ENCODE peak calls at places on chromosomes 7 and 10, in six cellular contexts. One of them, this sample, is unnamed.

GRCh38 chr10:131983780-131984179 is 2.1 kb upstream of the BNIP3 start:
- DNase-seq in K562: no peak
- DNase-seq in GM12878: no peak
- DNase-seq in GM12891: no peak
- DNase-seq in HepG2: peak
- DNase-seq in H1: no peak
- DNase-seq in this sample: no peak

GRCh38 chr7:105011771-105012502 is 2.1 kb upstream of the KMT2E start:
- DNase-seq in GM12878: no peak
- DNase-seq in GM12891: no peak
- DNase-seq in HepG2: no peak
- DNase-seq in H1: no peak
- DNase-seq in K562: no peak
- DNase-seq in this sample: no peak

GRCh38 chr7:92916751-92917369 is 80.5 kb upstream of the CDK6 start:
- DNase-seq in GM12878: no peak
- DNase-seq in H1: no peak
- DNase-seq in GM12891: no peak
- DNase-seq in K562: no peak
- DNase-seq in HepG2: peak
- DNase-seq in this sample: no peak

GRCh38 chr7:33724201-33724600 is 181.1 kb upstream of the BMPER start:
- DNase-seq in GM12891: no peak
- DNase-seq in K562: no peak
- DNase-seq in GM12878: no peak
- DNase-seq in HepG2: no peak
- DNase-seq in H1: no peak
- DNase-seq in this sample: no peak

GRCh38 chr10:95525033-95525418 is 36.1 kb downstream of the SORBS1 start:
- DNase-seq in H1: no peak
- DNase-seq in GM12891: no peak
- DNase-seq in HepG2: no peak
- DNase-seq in GM12878: no peak
- DNase-seq in K562: no peak
- DNase-seq in this sample: no peak

GRCh38 chr7:75531359-75531821 is 39.3 kb downstream of the SPDYE5 start:
- DNase-seq in H1: peak
- DNase-seq in GM12891: no peak
- DNase-seq in GM12878: no peak
- DNase-seq in HepG2: peak
- DNase-seq in K562: peak
- DNase-seq in this sample: no peak

GRCh38 chr10:47257396-47258120 is 42.4 kb upstream of the GDF10 start:
- DNase-seq in HepG2: no peak
- DNase-seq in GM12891: no peak
- DNase-seq in GM12878: peak
- DNase-seq in H1: no peak
- DNase-seq in K562: no peak
- DNase-seq in this sample: no peak

GRCh38 chr7:127650842-127651555 is 995 bp upstream of the SND1 start:
- DNase-seq in GM12891: no peak
- DNase-seq in HepG2: no peak
- DNase-seq in K562: no peak
- DNase-seq in H1: no peak
- DNase-seq in GM12878: no peak
- DNase-seq in this sample: peak

GRCh38 chr7:106535234-106536026 is 125.5 kb downstream of the CCDC71L start:
- DNase-seq in GM12878: no peak
- DNase-seq in K562: no peak
- DNase-seq in H1: no peak
- DNase-seq in GM12891: no peak
- DNase-seq in HepG2: no peak
- DNase-seq in this sample: no peak

GRCh38 chr10:89182894-89183293 is 24.2 kb downstream of the CH25H start:
- DNase-seq in H1: no peak
- DNase-seq in HepG2: no peak
- DNase-seq in GM12878: no peak
- DNase-seq in K562: no peak
- DNase-seq in GM12891: no peak
- DNase-seq in this sample: no peak

GRCh38 chr7:42127232-42127622 is 109.8 kb downstream of the GLI3 start:
- DNase-seq in HepG2: no peak
- DNase-seq in H1: no peak
- DNase-seq in GM12878: no peak
- DNase-seq in GM12891: no peak
- DNase-seq in K562: no peak
- DNase-seq in this sample: no peak

GRCh38 chr7:154906201-154906600 is 96.7 kb downstream of the PAXIP1 start:
- DNase-seq in GM12891: no peak
- DNase-seq in H1: no peak
- DNase-seq in HepG2: no peak
- DNase-seq in GM12878: no peak
- DNase-seq in K562: no peak
- DNase-seq in this sample: no peak

GRCh38 chr7:138495485-138495884 is 35.4 kb downstream of the TRIM24 start:
- DNase-seq in GM12891: no peak
- DNase-seq in GM12878: no peak
- DNase-seq in K562: no peak
- DNase-seq in H1: no peak
- DNase-seq in HepG2: no peak
- DNase-seq in this sample: no peak

GRCh38 chr10:31774291-31774900 is 154.2 kb downstream of the ARHGAP12 start:
- DNase-seq in GM12878: no peak
- DNase-seq in GM12891: no peak
- DNase-seq in HepG2: no peak
- DNase-seq in H1: no peak
- DNase-seq in K562: no peak
- DNase-seq in this sample: no peak

GRCh38 chr10:118035358-118036031 is 11.2 kb downstream of the RAB11FIP2 start:
- DNase-seq in K562: no peak
- DNase-seq in HepG2: no peak
- DNase-seq in GM12891: no peak
- DNase-seq in H1: no peak
- DNase-seq in GM12878: no peak
- DNase-seq in this sample: no peak

GRCh38 chr7:18290223-18290622 is 205.3 kb upstream of the HDAC9 start:
- DNase-seq in H1: no peak
- DNase-seq in HepG2: no peak
- DNase-seq in GM12891: no peak
- DNase-seq in K562: no peak
- DNase-seq in GM12878: no peak
- DNase-seq in this sample: no peak

GRCh38 chr10:6050801-6051445 is 11.2 kb downstream of the IL2RA start:
- DNase-seq in HepG2: peak
- DNase-seq in K562: peak
- DNase-seq in GM12878: peak
- DNase-seq in H1: no peak
- DNase-seq in GM12891: peak
- DNase-seq in this sample: peak

GRCh38 chr10:88211230-88211629 is 347.8 kb downstream of the PTEN start:
- DNase-seq in GM12878: no peak
- DNase-seq in H1: no peak
- DNase-seq in HepG2: no peak
- DNase-seq in K562: no peak
- DNase-seq in GM12891: no peak
- DNase-seq in this sample: no peak

GRCh38 chr10:122999347-122999746 is 9.2 kb downstream of the IKZF5 start:
- DNase-seq in H1: no peak
- DNase-seq in GM12891: no peak
- DNase-seq in K562: no peak
- DNase-seq in GM12878: no peak
- DNase-seq in HepG2: no peak
- DNase-seq in this sample: no peak

GRCh38 chr10:98748298-98748697 is 301.6 kb upstream of the HPS1 start:
- DNase-seq in GM12891: peak
- DNase-seq in HepG2: peak
- DNase-seq in GM12878: no peak
- DNase-seq in K562: peak
- DNase-seq in H1: peak
- DNase-seq in this sample: no peak

GRCh38 chr7:26858735-26859134 is 5.7 kb downstream of the SKAP2 start:
- DNase-seq in GM12891: no peak
- DNase-seq in HepG2: no peak
- DNase-seq in H1: no peak
- DNase-seq in GM12878: no peak
- DNase-seq in K562: no peak
- DNase-seq in this sample: no peak

DNA sequence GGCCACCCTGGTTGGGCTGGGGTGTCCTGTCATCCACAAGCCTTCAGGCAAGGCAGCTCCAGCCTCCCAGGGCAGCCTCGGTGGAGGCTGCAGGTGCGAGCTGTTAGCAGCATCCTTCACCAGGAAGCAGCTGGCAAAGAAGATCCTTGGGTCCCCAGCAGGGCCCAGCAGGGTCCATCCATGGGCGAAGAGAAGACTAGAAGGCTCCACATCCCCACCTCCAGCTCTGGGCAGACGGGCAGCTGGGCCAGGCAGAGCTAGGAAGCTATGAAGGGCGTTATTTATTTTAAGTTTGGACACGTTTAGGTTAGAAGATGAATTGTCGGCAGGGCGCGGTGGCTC is 348.5 kb downstream of the TCERG1L start:
- DNase-seq in HepG2: no peak
- DNase-seq in GM12878: no peak
- DNase-seq in GM12891: no peak
- DNase-seq in H1: no peak
- DNase-seq in K562: no peak
- DNase-seq in this sample: no peak
- TF ChIP-seq POLR2A in HepG2: no peak
- TF ChIP-seq POLR2A in GM12878: no peak
- TF ChIP-seq POLR2A in GM12891: no peak
- TF ChIP-seq POLR2A in H1: no peak
- TF ChIP-seq POLR2A in K562: no peak
- TF ChIP-seq POLR2A in this sample: no peak

GRCh38 chr7:23276381-23276780 is 22.8 kb upstream of the MALSU1 start:
- DNase-seq in K562: no peak
- DNase-seq in GM12878: no peak
- DNase-seq in H1: peak
- DNase-seq in HepG2: peak
- DNase-seq in GM12891: no peak
- DNase-seq in this sample: no peak

GRCh38 chr7:23276947-23277346 is 22.2 kb upstream of the MALSU1 start:
- DNase-seq in GM12891: no peak
- DNase-seq in HepG2: no peak
- DNase-seq in K562: no peak
- DNase-seq in H1: no peak
- DNase-seq in GM12878: no peak
- DNase-seq in this sample: no peak

GRCh38 chr7:23272275-23272674 is 25.7 kb downstream of the GPNMB start:
- DNase-seq in K562: no peak
- DNase-seq in HepG2: no peak
- DNase-seq in GM12878: no peak
- DNase-seq in GM12891: no peak
- DNase-seq in H1: no peak
- DNase-seq in this sample: no peak

GRCh38 chr7:23275906-23276305 is 23.2 kb upstream of the MALSU1 start:
- DNase-seq in GM12891: no peak
- DNase-seq in H1: no peak
- DNase-seq in K562: no peak
- DNase-seq in HepG2: no peak
- DNase-seq in GM12878: no peak
- DNase-seq in this sample: no peak

DNA sequence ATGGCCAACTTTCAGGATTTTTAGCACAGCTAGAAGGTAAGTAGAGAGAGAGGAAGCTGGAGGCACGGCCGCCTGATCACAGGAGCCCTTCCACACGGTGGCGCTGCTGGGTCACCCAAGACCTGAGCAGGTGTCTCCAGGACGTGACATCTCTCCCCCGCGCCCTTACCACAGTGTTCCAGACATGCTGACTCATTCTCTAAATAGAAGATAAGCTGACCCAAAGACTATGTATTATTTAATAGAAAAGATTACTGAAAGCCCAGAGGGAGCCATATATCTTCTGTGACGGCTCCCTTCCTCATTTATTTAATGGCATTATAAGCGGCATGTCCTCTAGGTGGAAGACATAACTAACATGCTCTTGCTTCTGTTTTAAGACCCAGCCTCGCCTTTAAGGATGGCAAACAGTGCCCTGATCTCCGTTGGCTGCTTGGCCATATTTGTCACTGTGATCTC is 26.0 kb upstream of the MALSU1 start:
- DNase-seq in HepG2: peak
- DNase-seq in H1: peak
- DNase-seq in K562: peak
- DNase-seq in GM12891: peak
- DNase-seq in GM12878: peak
- DNase-seq in this sample: peak
- TF ChIP-seq POLR2AphosphoS5 in HepG2: no peak
- TF ChIP-seq POLR2AphosphoS5 in H1: no peak
- TF ChIP-seq POLR2AphosphoS5 in K562: peak
- TF ChIP-seq POLR2AphosphoS5 in GM12891: no peak
- TF ChIP-seq POLR2AphosphoS5 in GM12878: no peak
- TF ChIP-seq POLR2AphosphoS5 in this sample: no peak

GRCh38 chr7:2281556-2281955 is 32.7 kb downstream of the SNX8 start:
- DNase-seq in HepG2: no peak
- DNase-seq in GM12878: no peak
- DNase-seq in K562: no peak
- DNase-seq in GM12891: no peak
- DNase-seq in H1: no peak
- DNase-seq in this sample: no peak
- TF ChIP-seq TAF1 in HepG2: no peak
- TF ChIP-seq TAF1 in GM12878: no peak
- TF ChIP-seq TAF1 in K562: no peak
- TF ChIP-seq TAF1 in GM12891: no peak
- TF ChIP-seq TAF1 in H1: no peak
- TF ChIP-seq TAF1 in this sample: no peak

GRCh38 chr7:99560834-99561734 is 2.6 kb downstream of the ZNF655 start:
- DNase-seq in HepG2: no peak
- DNase-seq in K562: no peak
- DNase-seq in H1: no peak
- DNase-seq in GM12891: no peak
- DNase-seq in GM12878: no peak
- DNase-seq in this sample: no peak

GRCh38 chr7:99557940-99558305 is 519 bp upstream of the ZNF655 start:
- DNase-seq in GM12891: no peak
- DNase-seq in GM12878: no peak
- DNase-seq in HepG2: peak
- DNase-seq in K562: no peak
- DNase-seq in H1: no peak
- DNase-seq in this sample: no peak

GRCh38 chr7:99559276-99559915 is 954 bp downstream of the ZNF655 start:
- DNase-seq in H1: no peak
- DNase-seq in K562: no peak
- DNase-seq in GM12878: no peak
- DNase-seq in GM12891: no peak
- DNase-seq in HepG2: no peak
- DNase-seq in this sample: no peak

GRCh38 chr7:99557196-99557607 is 1.2 kb upstream of the ZNF655 start:
- DNase-seq in GM12878: no peak
- DNase-seq in K562: no peak
- DNase-seq in H1: no peak
- DNase-seq in GM12891: no peak
- DNase-seq in HepG2: no peak
- DNase-seq in this sample: no peak

GRCh38 chr7:99558306-99559275 is at the start of gene ZNF655:
- DNase-seq in K562: peak
- DNase-seq in H1: no peak
- DNase-seq in HepG2: peak
- DNase-seq in GM12891: peak
- DNase-seq in GM12878: peak
- DNase-seq in this sample: peak
- TF ChIP-seq POLR2A in K562: peak
- TF ChIP-seq POLR2A in H1: peak
- TF ChIP-seq POLR2A in HepG2: peak
- TF ChIP-seq POLR2A in GM12891: peak
- TF ChIP-seq POLR2A in GM12878: peak
- TF ChIP-seq POLR2A in this sample: peak